ENCODE peak calls at places on chromosome 17, in four cellular contexts. D is MM.1S, O is GM23338, I is PC-3. K is an unnamed sample.

GRCh38 chr17:78716814-78717393 is 65.2 kb downstream of the CYTH1 start:
- DNase-seq in D (peak; percentile 79), O (peak; percentile 36), I (peak; percentile 59), K (peak; percentile 57)

GRCh38 chr17:29726721-29727252 is 104.1 kb upstream of the CORO6 start:
- DNase-seq in D (no peak), O (no peak), I (peak; percentile 40), K (no peak)

GRCh38 chr17:8332688-8333087 is 7.0 kb upstream of the ODF4 start:
- DNase-seq in D (no peak), O (no peak), I (peak; percentile 25), K (no peak)

GRCh38 chr17:3693829-3694231 is 2.1 kb downstream of the P2RX5 start:
- DNase-seq in D (peak; percentile 24), O (no peak), I (no peak), K (no peak)

GRCh38 chr17:75105269-75106080 is 4.3 kb upstream of the ARMC7 start:
- DNase-seq in D (peak; percentile 59), O (peak; percentile 85), I (peak; percentile 87), K (peak; percentile 72)

GRCh38 chr17:59506907-59507726 is 58.3 kb upstream of the DHX40 start:
- DNase-seq in D (no peak), O (no peak), I (no peak), K (no peak)

GRCh38 chr17:8243827-8244226 is 4.0 kb downstream of the CTC1 start:
- DNase-seq in D (no peak), O (no peak), I (no peak), K (no peak)

GRCh38 chr17:56887552-56888467 is 26.0 kb downstream of the TRIM25 start:
- DNase-seq in D (no peak), O (no peak), I (peak; percentile 57), K (no peak)

GRCh38 chr17:51000835-51001638 is 119.6 kb downstream of the SPAG9 start:
- DNase-seq in D (peak; percentile 75), O (peak; percentile 84), I (peak; percentile 86), K (peak; percentile 70)

GRCh38 chr17:60510031-60510430 is 16.0 kb downstream of the APPBP2 start:
- DNase-seq in D (no peak), O (no peak), I (no peak), K (no peak)

GRCh38 chr17:15501788-15502187 is 34.4 kb upstream of the CDRT4 start:
- DNase-seq in D (no peak), O (no peak), I (no peak), K (peak; percentile 44)

GRCh38 chr17:73611630-73612029 is 32.6 kb downstream of the SDK2 start:
- DNase-seq in D (no peak), O (no peak), I (no peak), K (no peak)

GRCh38 chr17:76039121-76039520 is 12.0 kb upstream of the EVPL start:
- DNase-seq in D (no peak), O (no peak), I (no peak), K (no peak)

GRCh38 chr17:27085517-27085916 is 208.4 kb upstream of the WSB1 start:
- DNase-seq in D (no peak), O (no peak), I (no peak), K (no peak)

GRCh38 chr17:82998637-82999036 is 80.8 kb upstream of the METRNL start:
- DNase-seq in D (no peak), O (no peak), I (no peak), K (no peak)
- H3K4me1 ChIP-seq in D (no peaks in the 10 kb centered on the region), O (no peaks in the 10 kb centered on the region), I (no peaks in the 10 kb centered on the region), K (no peaks in the 10 kb centered on the region)

DNA sequence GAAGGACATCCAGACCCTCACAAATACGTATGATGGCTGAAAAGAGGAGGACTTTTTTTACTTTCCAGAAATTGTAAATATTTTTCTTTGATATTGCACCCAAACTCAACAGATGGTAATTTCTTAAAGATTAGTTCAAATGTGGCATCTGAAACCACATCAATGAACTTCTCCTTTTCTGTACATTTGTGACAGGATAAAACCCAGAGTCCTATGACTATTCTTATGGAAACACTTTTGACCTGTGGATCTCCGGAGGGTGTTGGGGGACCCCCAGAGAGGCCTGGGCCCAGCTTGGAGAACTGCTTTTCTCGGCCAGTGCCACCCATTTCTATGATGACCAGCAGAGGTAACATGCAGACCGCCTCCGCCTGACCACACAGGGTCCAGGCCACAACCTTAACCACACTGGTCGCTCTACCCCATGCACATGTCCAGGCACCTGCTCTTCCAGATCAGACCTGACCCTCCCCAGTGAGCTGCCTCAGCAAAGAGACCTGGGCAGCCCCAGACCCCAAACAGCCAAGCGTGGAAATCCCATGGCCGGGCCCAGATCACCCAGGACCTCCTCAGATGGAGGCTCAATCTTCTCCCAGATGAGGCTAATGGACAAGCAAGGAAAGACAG is 22.7 kb downstream of the RPH3AL start:
- DNase-seq in D (no peak), O (no peak), I (no peak), K (no peak)
- TF ChIP-seq EZH2phosphoT487 in D (no peak), O (no peak), I (no peak), K (no peak)

GRCh38 chr17:35784895-35785294 is 10.5 kb downstream of the MMP28 start:
- DNase-seq in D (no peak), O (no peak), I (no peak), K (no peak)
- H3K4me1 ChIP-seq in D (no peaks in the 10 kb centered on the region), O (no peaks in the 10 kb centered on the region), I (peaks cover 55% of the 10 kb centered on the region), K (no peaks in the 10 kb centered on the region)

GRCh38 chr17:66268247-66268927 is 34.0 kb upstream of the PRKCA start:
- DNase-seq in D (no peak), O (no peak), I (peak; percentile 81), K (no peak)
- TF ChIP-seq EZH2phosphoT487 in D (no peak), O (no peak), I (no peak), K (no peak)

GRCh38 chr17:45262516-45263476 is 902 bp upstream of the SPATA32 start:
- DNase-seq in D (no peak), O (no peak), I (peak; percentile 75), K (no peak)
- H3K4me1 ChIP-seq in D (no peaks in the 10 kb centered on the region), O (peaks cover 11% of the 10 kb centered on the region), I (peaks cover 26% of the 10 kb centered on the region), K (peaks cover 8% of the 10 kb centered on the region)

DNA sequence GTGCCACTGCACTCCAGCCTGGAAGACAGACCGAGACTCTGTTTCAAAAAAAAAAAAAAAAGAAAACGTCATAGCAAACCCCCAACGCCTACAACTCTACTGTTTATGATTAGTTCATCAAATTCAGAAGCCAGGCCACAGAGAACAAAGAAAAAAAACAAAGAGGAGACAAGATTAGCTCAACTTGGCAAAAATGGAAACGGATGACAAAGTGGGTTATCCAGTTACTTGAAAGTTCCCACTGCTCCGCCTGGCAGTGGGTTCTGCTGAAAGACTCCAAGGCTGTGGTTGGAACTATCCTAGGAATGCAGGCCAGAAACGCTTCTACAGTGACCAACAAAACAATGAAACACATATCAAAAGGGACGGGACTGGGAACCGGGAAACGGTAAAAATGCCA is 53.1 kb downstream of the MRM3 start:
- DNase-seq in D (no peak), O (peak; percentile 90), I (peak; percentile 2), K (peak; percentile 46)
- TF ChIP-seq EZH2phosphoT487 in D (no peak), O (no peak), I (no peak), K (no peak)